ENCODE peak calls at places on chromosomes 5 and 9, in eight cellular contexts. One of them, this sample, is unnamed.

GRCh38 chr5:75681125-75681830 is 36.0 kb downstream of the POC5 start:
- DNase-seq in heart left ventricle: no peak
- DNase-seq in fibroblast of pulmonary artery: peak; percentile 69
- DNase-seq in breast epithelium: no peak
- DNase-seq in neural crest cell: no peak
- DNase-seq in neural progenitor cell: peak; percentile 33
- DNase-seq in uterus: no peak
- DNase-seq in transverse colon: no peak
- DNase-seq in this sample: no peak

GRCh38 chr9:16768816-16769215 is 101.7 kb downstream of the BNC2 start:
- DNase-seq in heart left ventricle: no peak
- DNase-seq in fibroblast of pulmonary artery: no peak
- DNase-seq in breast epithelium: no peak
- DNase-seq in neural crest cell: no peak
- DNase-seq in neural progenitor cell: peak; percentile 65
- DNase-seq in uterus: no peak
- DNase-seq in transverse colon: no peak
- DNase-seq in this sample: no peak

GRCh38 chr5:538801-539468 is 14.7 kb upstream of the SLC9A3 start:
- DNase-seq in heart left ventricle: peak; percentile 37
- DNase-seq in fibroblast of pulmonary artery: no peak
- DNase-seq in breast epithelium: no peak
- DNase-seq in neural crest cell: no peak
- DNase-seq in neural progenitor cell: no peak
- DNase-seq in uterus: no peak
- DNase-seq in transverse colon: no peak
- DNase-seq in this sample: no peak

GRCh38 chr5:6510132-6510531 is 61.5 kb downstream of the UBE2QL1 start:
- DNase-seq in heart left ventricle: no peak
- DNase-seq in fibroblast of pulmonary artery: no peak
- DNase-seq in breast epithelium: no peak
- DNase-seq in neural crest cell: no peak
- DNase-seq in neural progenitor cell: no peak
- DNase-seq in uterus: no peak
- DNase-seq in transverse colon: no peak
- DNase-seq in this sample: no peak

GRCh38 chr9:133103183-133103986 is 17.7 kb downstream of the RALGDS start:
- DNase-seq in heart left ventricle: peak; percentile 87
- DNase-seq in fibroblast of pulmonary artery: peak; percentile 46
- DNase-seq in breast epithelium: no peak
- DNase-seq in neural crest cell: peak; percentile 80
- DNase-seq in neural progenitor cell: peak; percentile 70
- DNase-seq in uterus: peak; percentile 65
- DNase-seq in transverse colon: peak; percentile 77
- DNase-seq in this sample: no peak

GRCh38 chr5:154721476-154722058 is 33.6 kb upstream of the LARP1 start:
- DNase-seq in heart left ventricle: no peak
- DNase-seq in fibroblast of pulmonary artery: no peak
- DNase-seq in breast epithelium: no peak
- DNase-seq in neural crest cell: no peak
- DNase-seq in neural progenitor cell: no peak
- DNase-seq in uterus: no peak
- DNase-seq in transverse colon: no peak
- DNase-seq in this sample: no peak

GRCh38 chr5:176817369-176817841 is 7.0 kb downstream of the UNC5A start:
- DNase-seq in heart left ventricle: no peak
- DNase-seq in fibroblast of pulmonary artery: no peak
- DNase-seq in breast epithelium: no peak
- DNase-seq in neural crest cell: no peak
- DNase-seq in neural progenitor cell: peak; percentile 89
- DNase-seq in uterus: no peak
- DNase-seq in transverse colon: no peak
- DNase-seq in this sample: no peak

GRCh38 chr5:122192883-122193496 is 63.6 kb downstream of the ZNF474 start:
- DNase-seq in heart left ventricle: no peak
- DNase-seq in fibroblast of pulmonary artery: peak; percentile 81
- DNase-seq in breast epithelium: no peak
- DNase-seq in neural crest cell: peak; percentile 38
- DNase-seq in neural progenitor cell: peak; percentile 79
- DNase-seq in uterus: peak; percentile 58
- DNase-seq in transverse colon: no peak
- DNase-seq in this sample: no peak

GRCh38 chr9:119368681-119369581 is at the start of gene BRINP1:
- DNase-seq in heart left ventricle: peak; percentile 66
- DNase-seq in fibroblast of pulmonary artery: peak; percentile 4
- DNase-seq in breast epithelium: peak; percentile 52
- DNase-seq in neural crest cell: peak; percentile 61
- DNase-seq in neural progenitor cell: peak; percentile 69
- DNase-seq in uterus: no peak
- DNase-seq in transverse colon: no peak
- DNase-seq in this sample: no peak

GRCh38 chr5:59115345-59115744 is 532.5 kb downstream of the RAB3C start:
- DNase-seq in heart left ventricle: no peak
- DNase-seq in fibroblast of pulmonary artery: peak; percentile 36
- DNase-seq in breast epithelium: no peak
- DNase-seq in neural crest cell: no peak
- DNase-seq in neural progenitor cell: no peak
- DNase-seq in uterus: no peak
- DNase-seq in transverse colon: no peak
- DNase-seq in this sample: no peak

GRCh38 chr9:37197158-37198033 is 77.0 kb downstream of the ZCCHC7 start:
- DNase-seq in heart left ventricle: no peak
- DNase-seq in fibroblast of pulmonary artery: peak; percentile 45
- DNase-seq in breast epithelium: no peak
- DNase-seq in neural crest cell: no peak
- DNase-seq in neural progenitor cell: peak; percentile 76
- DNase-seq in uterus: no peak
- DNase-seq in transverse colon: no peak
- DNase-seq in this sample: no peak

GRCh38 chr9:136769710-136770191 is 5.4 kb upstream of the LCN15 start:
- DNase-seq in heart left ventricle: no peak
- DNase-seq in fibroblast of pulmonary artery: no peak
- DNase-seq in breast epithelium: no peak
- DNase-seq in neural crest cell: peak; percentile 69
- DNase-seq in neural progenitor cell: peak; percentile 87
- DNase-seq in uterus: no peak
- DNase-seq in transverse colon: peak; percentile 60
- DNase-seq in this sample: no peak

GRCh38 chr5:111945535-111945934 is 188.5 kb upstream of the NREP start:
- DNase-seq in heart left ventricle: no peak
- DNase-seq in fibroblast of pulmonary artery: no peak
- DNase-seq in breast epithelium: no peak
- DNase-seq in neural crest cell: no peak
- DNase-seq in neural progenitor cell: no peak
- DNase-seq in uterus: no peak
- DNase-seq in transverse colon: no peak
- DNase-seq in this sample: no peak

GRCh38 chr9:137708590-137709284 is 89.9 kb downstream of the EHMT1 start:
- DNase-seq in heart left ventricle: no peak
- DNase-seq in fibroblast of pulmonary artery: no peak
- DNase-seq in breast epithelium: peak; percentile 48
- DNase-seq in neural crest cell: no peak
- DNase-seq in neural progenitor cell: no peak
- DNase-seq in uterus: no peak
- DNase-seq in transverse colon: no peak
- DNase-seq in this sample: no peak

GRCh38 chr5:95773325-95774059 is 42.4 kb downstream of the RHOBTB3 start:
- DNase-seq in heart left ventricle: no peak
- DNase-seq in fibroblast of pulmonary artery: peak; percentile 80
- DNase-seq in breast epithelium: no peak
- DNase-seq in neural crest cell: no peak
- DNase-seq in neural progenitor cell: no peak
- DNase-seq in uterus: no peak
- DNase-seq in transverse colon: no peak
- DNase-seq in this sample: peak; percentile 79

GRCh38 chr5:135069895-135070657 is 36.0 kb upstream of the PITX1 start:
- DNase-seq in heart left ventricle: no peak
- DNase-seq in fibroblast of pulmonary artery: no peak
- DNase-seq in breast epithelium: no peak
- DNase-seq in neural crest cell: no peak
- DNase-seq in neural progenitor cell: no peak
- DNase-seq in uterus: no peak
- DNase-seq in transverse colon: no peak
- DNase-seq in this sample: no peak

GRCh38 chr9:76400534-76401096 is 6.4 kb upstream of the RFK start:
- DNase-seq in heart left ventricle: no peak
- DNase-seq in fibroblast of pulmonary artery: no peak
- DNase-seq in breast epithelium: no peak
- DNase-seq in neural crest cell: no peak
- DNase-seq in neural progenitor cell: no peak
- DNase-seq in uterus: no peak
- DNase-seq in transverse colon: no peak
- DNase-seq in this sample: no peak

GRCh38 chr9:76399831-76400230 is 5.6 kb upstream of the RFK start:
- DNase-seq in heart left ventricle: no peak
- DNase-seq in fibroblast of pulmonary artery: no peak
- DNase-seq in breast epithelium: no peak
- DNase-seq in neural crest cell: no peak
- DNase-seq in neural progenitor cell: no peak
- DNase-seq in uterus: no peak
- DNase-seq in transverse colon: no peak
- DNase-seq in this sample: no peak

GRCh38 chr9:76403352-76403751 is 9.1 kb upstream of the RFK start:
- DNase-seq in heart left ventricle: no peak
- DNase-seq in fibroblast of pulmonary artery: peak; percentile 90
- DNase-seq in breast epithelium: no peak
- DNase-seq in neural crest cell: no peak
- DNase-seq in neural progenitor cell: no peak
- DNase-seq in uterus: no peak
- DNase-seq in transverse colon: no peak
- DNase-seq in this sample: peak; percentile 64

GRCh38 chr9:76401176-76401575 is 7.0 kb upstream of the RFK start:
- DNase-seq in heart left ventricle: no peak
- DNase-seq in fibroblast of pulmonary artery: no peak
- DNase-seq in breast epithelium: no peak
- DNase-seq in neural crest cell: no peak
- DNase-seq in neural progenitor cell: no peak
- DNase-seq in uterus: no peak
- DNase-seq in transverse colon: no peak
- DNase-seq in this sample: no peak

GRCh38 chr9:76401580-76402354 is 7.5 kb upstream of the RFK start:
- DNase-seq in heart left ventricle: no peak
- DNase-seq in fibroblast of pulmonary artery: no peak
- DNase-seq in breast epithelium: no peak
- DNase-seq in neural crest cell: no peak
- DNase-seq in neural progenitor cell: no peak
- DNase-seq in uterus: no peak
- DNase-seq in transverse colon: peak; percentile 30
- DNase-seq in this sample: no peak
- TF ChIP-seq CTCF in heart left ventricle: no peak
- TF ChIP-seq CTCF in fibroblast of pulmonary artery: no peak
- TF ChIP-seq CTCF in breast epithelium: no peak
- TF ChIP-seq CTCF in neural crest cell: no peak
- TF ChIP-seq CTCF in neural progenitor cell: no peak
- TF ChIP-seq CTCF in uterus: no peak
- TF ChIP-seq CTCF in transverse colon: no peak
- TF ChIP-seq CTCF in this sample: no peak

DNA sequence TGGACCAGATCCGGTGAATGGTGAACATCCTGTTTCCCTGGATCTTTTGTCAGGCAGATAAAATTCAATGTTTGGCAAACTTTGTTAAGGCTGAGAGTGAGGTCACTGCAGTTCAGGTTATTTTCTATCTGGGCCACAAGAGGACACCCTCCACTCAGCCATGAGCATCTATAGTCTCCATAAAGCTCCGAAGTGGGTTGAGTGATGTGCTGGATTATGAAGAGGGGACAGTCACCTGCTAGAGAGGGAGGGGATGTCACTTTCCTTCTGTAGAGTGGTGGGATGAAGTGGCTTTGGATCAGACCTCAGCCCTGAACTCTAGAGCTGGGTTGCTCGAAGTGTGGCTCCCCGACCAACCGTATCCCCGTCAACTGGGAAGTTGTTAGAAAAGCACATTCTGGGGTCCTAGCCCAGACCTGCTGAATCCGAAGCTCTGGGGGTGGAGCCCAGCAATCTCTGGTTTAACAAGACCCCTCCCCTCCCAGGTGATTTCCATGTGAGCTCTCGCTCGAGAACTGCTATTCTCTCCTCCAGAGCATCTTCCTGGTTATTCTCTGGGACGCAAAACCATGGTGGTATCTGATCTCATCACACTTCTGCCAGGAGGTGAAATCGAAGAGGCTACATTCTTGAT is 31.8 kb upstream of the FGF1 start:
- DNase-seq in heart left ventricle: no peak
- DNase-seq in fibroblast of pulmonary artery: peak; percentile 85
- DNase-seq in breast epithelium: no peak
- DNase-seq in neural crest cell: no peak
- DNase-seq in neural progenitor cell: peak; percentile 52
- DNase-seq in uterus: peak; percentile 36
- DNase-seq in transverse colon: no peak
- DNase-seq in this sample: no peak
- TF ChIP-seq CTCF in heart left ventricle: peak; percentile 77
- TF ChIP-seq CTCF in fibroblast of pulmonary artery: peak; percentile 88
- TF ChIP-seq CTCF in breast epithelium: peak; percentile 79
- TF ChIP-seq CTCF in neural crest cell: peak; percentile 66
- TF ChIP-seq CTCF in neural progenitor cell: peak; percentile 56
- TF ChIP-seq CTCF in uterus: peak; percentile 48
- TF ChIP-seq CTCF in transverse colon: peak; percentile 46
- TF ChIP-seq CTCF in this sample: peak; percentile 80

DNA sequence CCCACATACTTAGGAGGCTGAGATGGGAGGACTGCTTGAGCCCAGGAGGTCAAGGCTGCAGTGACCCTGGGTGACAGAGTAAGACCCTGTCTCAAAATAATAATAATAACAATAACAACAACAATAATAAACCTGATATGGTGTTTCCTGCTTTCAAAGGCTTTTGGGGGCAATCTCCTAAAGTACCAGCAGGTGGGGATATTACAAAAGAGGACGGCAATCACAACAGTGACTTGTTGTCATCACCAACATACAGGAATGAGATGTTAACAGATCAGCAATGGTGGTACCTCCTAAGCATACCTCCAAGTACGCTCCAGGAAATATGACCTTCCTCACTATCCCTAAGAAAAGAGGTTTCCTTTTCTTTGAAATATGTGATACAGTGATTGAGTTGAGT is 91.1 kb upstream of the RNF180 start:
- DNase-seq in heart left ventricle: no peak
- DNase-seq in fibroblast of pulmonary artery: peak; percentile 51
- DNase-seq in breast epithelium: no peak
- DNase-seq in neural crest cell: peak; percentile 16
- DNase-seq in neural progenitor cell: peak; percentile 62
- DNase-seq in uterus: no peak
- DNase-seq in transverse colon: no peak
- DNase-seq in this sample: no peak
- TF ChIP-seq CTCF in heart left ventricle: peak; percentile 23
- TF ChIP-seq CTCF in fibroblast of pulmonary artery: peak; percentile 79
- TF ChIP-seq CTCF in breast epithelium: no peak
- TF ChIP-seq CTCF in neural crest cell: peak; percentile 69
- TF ChIP-seq CTCF in neural progenitor cell: peak; percentile 71
- TF ChIP-seq CTCF in uterus: peak; percentile 20
- TF ChIP-seq CTCF in transverse colon: peak; percentile 26
- TF ChIP-seq CTCF in this sample: peak; percentile 41

GRCh38 chr9:109319631-109320233 is 1.1 kb downstream of the EPB41L4B start:
- DNase-seq in heart left ventricle: no peak
- DNase-seq in fibroblast of pulmonary artery: no peak
- DNase-seq in breast epithelium: no peak
- DNase-seq in neural crest cell: no peak
- DNase-seq in neural progenitor cell: peak; percentile 49
- DNase-seq in uterus: no peak
- DNase-seq in transverse colon: peak; percentile 28
- DNase-seq in this sample: no peak
- TF ChIP-seq CTCF in heart left ventricle: no peak
- TF ChIP-seq CTCF in fibroblast of pulmonary artery: no peak
- TF ChIP-seq CTCF in breast epithelium: no peak
- TF ChIP-seq CTCF in neural crest cell: no peak
- TF ChIP-seq CTCF in neural progenitor cell: no peak
- TF ChIP-seq CTCF in uterus: no peak
- TF ChIP-seq CTCF in transverse colon: no peak
- TF ChIP-seq CTCF in this sample: no peak

This sample was measured in AG04449.